ENCODE peak calls at places on chromosomes 3 and 15, in nine cellular contexts. T is AG09309; L is CD8-positive, alpha-beta T cell; P is BE2C; Q is GM06990; A is fibroblast of lung; N is stomach; I is hepatocyte; Z is GM23338. B is an unnamed sample.

GRCh38 chr3:47283596-47284364 is 1.0 kb downstream of the KLHL18 start:
- DNase-seq in Q (peak), I (peak), T (no peak), N (no peak), L (no peak), Z (peak), P (peak), A (peak), B (no peak)

GRCh38 chr3:147360936-147361670 is 45.2 kb downstream of the ZIC4 start:
- DNase-seq in Q (no peak), N (no peak), Z (peak), T (no peak), A (no peak), I (peak), P (no peak), L (no peak), B (no peak)

GRCh38 chr3:129560931-129561594 is 18.1 kb downstream of the H1-8 start:
- DNase-seq in I (peak), N (peak), Q (no peak), L (no peak), P (peak), T (peak), A (peak), Z (no peak), B (no peak)

GRCh38 chr3:188904670-188905069 is 267.1 kb upstream of the TPRG1 start:
- DNase-seq in I (peak), N (no peak), Z (no peak), Q (no peak), A (peak), T (peak), L (no peak), P (no peak), B (no peak)

GRCh38 chr3:32544894-32545293 is 25.8 kb downstream of the DYNC1LI1 start:
- DNase-seq in L (no peak), Q (no peak), A (peak), N (no peak), I (no peak), Z (no peak), P (no peak), T (no peak), B (no peak)

GRCh38 chr15:89171136-89172072 is 50.0 kb downstream of the RLBP1 start:
- DNase-seq in I (peak), Z (peak), P (peak), N (peak), L (no peak), A (peak), Q (no peak), T (no peak), B (peak)

GRCh38 chr15:93366387-93367100 is 277.5 kb upstream of the RGMA start:
- DNase-seq in P (no peak), Z (no peak), Q (no peak), I (no peak), L (no peak), A (no peak), N (no peak), T (no peak), B (no peak)

GRCh38 chr3:157111578-157111977 is 48.4 kb downstream of the CCNL1 start:
- DNase-seq in Z (no peak), L (no peak), N (no peak), I (no peak), T (no peak), P (no peak), Q (no peak), A (peak), B (no peak)

GRCh38 chr3:14203521-14204079 is 25.0 kb downstream of the LSM3 start:
- DNase-seq in P (peak), A (peak), I (peak), L (no peak), Q (no peak), N (peak), T (peak), Z (peak), B (no peak)

GRCh38 chr3:46097691-46098241 is 70.5 kb upstream of the XCR1 start:
- DNase-seq in I (no peak), L (peak), Z (no peak), Q (no peak), T (no peak), P (no peak), N (no peak), A (peak), B (no peak)

GRCh38 chr15:61226313-61227250 is 2.5 kb downstream of the RORA start:
- DNase-seq in I (no peak), P (no peak), A (peak), L (no peak), N (no peak), Z (peak), T (no peak), Q (no peak), B (no peak)

GRCh38 chr15:77225088-77225487 is 154.2 kb upstream of the TSPAN3 start:
- DNase-seq in Q (no peak), L (no peak), T (no peak), N (no peak), P (no peak), I (no peak), Z (no peak), A (peak), B (no peak)

GRCh38 chr3:11954312-11954934 is 49.8 kb upstream of the SYN2 start:
- DNase-seq in Q (no peak), T (no peak), P (peak), Z (no peak), I (no peak), N (peak), A (no peak), L (no peak), B (no peak)

GRCh38 chr3:191136347-191136746 is 62.7 kb upstream of the OSTN start:
- DNase-seq in L (no peak), I (no peak), A (peak), T (no peak), Z (peak), N (no peak), P (no peak), Q (no peak), B (no peak)

GRCh38 chr15:66982816-66983215 is 82.6 kb upstream of the SMAD3 start:
- DNase-seq in N (no peak), I (no peak), P (no peak), A (no peak), T (no peak), Q (no peak), Z (no peak), L (no peak), B (no peak)

GRCh38 chr3:73498764-73499622 is 125.7 kb downstream of the PDZRN3 start:
- DNase-seq in T (no peak), P (no peak), Z (no peak), N (no peak), A (no peak), Q (no peak), I (no peak), L (no peak), B (no peak)

GRCh38 chr3:128763967-128764366 is 38.0 kb downstream of the RAB7A start:
- DNase-seq in N (no peak), I (no peak), Q (no peak), Z (no peak), A (no peak), T (no peak), L (no peak), P (no peak), B (peak)

DNA sequence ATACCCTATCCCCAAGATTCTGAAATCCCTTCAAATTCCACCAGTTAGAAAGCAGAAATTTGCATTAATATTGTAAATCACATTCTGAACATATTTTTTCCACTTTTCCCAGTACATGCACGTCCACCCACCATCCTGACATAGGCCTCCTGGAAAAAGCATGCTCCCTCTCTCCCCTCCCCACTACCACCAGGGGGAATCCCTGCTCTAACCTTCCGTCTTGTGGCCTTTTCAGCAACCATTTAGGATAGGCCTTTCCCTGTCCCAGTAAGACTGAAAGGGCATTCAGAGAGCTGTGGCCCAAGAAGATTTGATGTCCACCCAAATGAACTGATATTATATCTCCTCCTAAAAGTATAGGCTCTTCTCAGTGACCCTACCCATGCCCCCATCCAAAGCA is 182.1 kb downstream of the ARRDC4 start:
- DNase-seq in T (no peak), A (no peak), Q (no peak), I (no peak), L (no peak), P (no peak), Z (peak), N (no peak), B (no peak)
- TF ChIP-seq CTCF in T (no peak), A (no peak), Q (no peak), I (no peak), L (no peak), P (peak), Z (peak), N (no peak), B (no peak)

DNA sequence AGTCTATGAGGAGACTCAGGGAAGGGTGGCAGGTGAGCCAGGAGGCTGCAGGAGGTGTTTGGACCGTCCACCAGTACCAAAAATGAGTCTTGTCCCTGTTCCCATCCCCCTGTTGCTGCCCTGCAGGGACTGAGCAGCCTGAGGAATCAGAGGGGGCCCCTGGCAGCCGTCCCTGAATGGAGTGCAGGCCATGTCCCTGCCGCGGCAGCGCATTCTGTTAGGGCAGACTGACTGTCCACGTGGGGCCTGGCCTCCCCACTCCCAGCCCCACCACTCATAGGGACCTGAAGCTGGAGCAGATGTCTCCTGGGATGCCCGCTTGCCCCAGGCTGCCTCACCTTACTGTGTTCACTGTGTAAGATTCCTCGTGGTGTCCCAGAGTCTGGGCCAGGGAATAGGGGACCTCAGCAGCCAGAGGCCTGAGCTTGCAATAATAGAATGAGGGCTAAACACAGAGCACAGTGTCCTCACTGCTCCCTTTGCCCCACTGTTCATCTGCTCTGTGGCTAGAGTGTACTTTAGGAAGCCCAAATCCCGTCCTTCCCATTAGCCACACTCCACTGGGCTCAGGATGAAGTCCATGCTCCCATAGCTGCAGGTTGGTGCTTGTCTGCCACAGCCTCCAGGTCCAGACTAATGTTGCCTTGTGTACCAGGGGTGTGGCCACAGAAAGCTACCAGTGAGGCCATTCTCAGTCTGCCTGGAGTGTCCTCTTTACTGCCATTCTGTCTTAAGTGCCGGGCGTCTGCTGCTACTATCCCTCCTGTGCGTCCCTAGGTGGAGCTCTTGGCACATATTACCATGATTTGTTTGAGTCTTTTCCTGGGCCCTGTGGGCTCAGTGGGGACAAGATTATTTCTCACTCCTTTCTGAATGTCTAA is 63.2 kb downstream of the HCN4 start:
- DNase-seq in A (peak), Q (no peak), Z (peak), T (no peak), L (no peak), N (no peak), P (peak), I (peak), B (no peak)
- TF ChIP-seq CTCF in A (peak), Q (peak), Z (peak), T (peak), L (no peak), N (no peak), P (peak), I (peak), B (no peak)

GRCh38 chr3:86969500-86970189 is 21.3 kb downstream of the VGLL3 start:
- DNase-seq in T (no peak), A (peak), Z (peak), N (no peak), L (no peak), P (peak), I (no peak), Q (no peak), B (no peak)
- TF ChIP-seq CTCF in T (peak), A (peak), Z (peak), N (no peak), L (no peak), P (peak), I (peak), Q (peak), B (no peak)

DNA sequence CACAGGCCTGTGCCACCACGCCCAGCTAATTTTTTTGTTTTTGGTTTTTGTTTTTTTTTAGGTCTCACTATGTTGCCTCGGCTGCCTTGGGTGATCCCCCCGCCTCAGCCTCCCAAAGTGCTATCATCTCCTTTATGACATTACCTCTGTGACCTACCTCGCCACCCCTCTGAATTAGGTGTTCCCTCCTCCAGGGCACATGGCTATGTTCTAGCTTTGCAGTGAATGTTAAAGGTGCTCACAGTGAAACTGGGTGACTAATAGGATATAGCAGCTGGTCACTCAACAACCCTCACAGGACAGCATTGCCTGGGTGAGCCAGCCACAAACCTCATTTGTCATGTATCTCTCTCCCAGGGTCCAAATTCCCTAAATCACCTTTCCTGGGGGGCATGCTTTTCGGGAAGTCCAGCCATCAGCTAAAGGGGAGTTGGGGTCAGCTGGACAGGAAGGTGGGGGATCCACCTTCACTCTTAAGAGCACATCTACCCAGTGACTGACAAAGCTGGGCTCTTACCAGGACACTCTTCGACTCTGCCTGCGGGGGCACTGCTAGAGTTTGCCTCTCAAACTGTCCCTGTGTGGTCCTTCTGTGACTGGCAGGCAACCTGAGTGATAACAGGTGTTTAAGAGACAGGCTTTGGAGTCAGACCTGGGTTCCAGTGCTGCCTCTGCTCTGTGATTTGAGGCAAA is 1.6 kb upstream of the TTLL3 start:
- DNase-seq in A (peak), I (peak), Q (no peak), N (no peak), P (peak), Z (peak), T (no peak), L (peak), B (peak)
- TF ChIP-seq CTCF in A (peak), I (peak), Q (peak), N (no peak), P (peak), Z (peak), T (peak), L (peak), B (no peak)